ENCODE peak calls at places on chromosomes 12 and 14, in six cellular contexts. Q is G401, U is GM10248, M is WTC11, T is amniotic stem cell, E is NCI-H2081. L is an unnamed sample.

GRCh38 chr12:31117203-31118011 is 43.7 kb downstream of the DDX11 start:
- DNase-seq in Q (peak; percentile 1), U (peak; percentile 65), M (peak; percentile 55), T (no peak), E (peak; percentile 82), L (peak; percentile 57)

GRCh38 chr12:107921062-107921461 is 146.6 kb downstream of the ASCL4 start:
- DNase-seq in Q (no peak), U (no peak), M (no peak), T (no peak), E (no peak), L (no peak)

GRCh38 chr12:6336859-6337744 is 4.8 kb downstream of the TNFRSF1A start:
- DNase-seq in Q (no peak), U (no peak), M (peak; percentile 30), T (no peak), E (no peak), L (no peak)

GRCh38 chr12:93802293-93802692 is 125.1 kb downstream of the CRADD start:
- DNase-seq in Q (peak; percentile 53), U (no peak), M (no peak), T (no peak), E (no peak), L (no peak)

GRCh38 chr12:108627134-108627920 is 6.4 kb downstream of the SELPLG start:
- DNase-seq in Q (no peak), U (no peak), M (no peak), T (no peak), E (no peak), L (no peak)

GRCh38 chr12:52741378-52742195 is 35.6 kb downstream of the KRT76 start:
- DNase-seq in Q (peak; percentile 1), U (peak; percentile 57), M (peak; percentile 84), T (no peak), E (no peak), L (peak; percentile 81)

GRCh38 chr14:75003250-75004027 is 718 bp downstream of the EIF2B2 start:
- DNase-seq in Q (peak; percentile 11), U (no peak), M (no peak), T (no peak), E (peak; percentile 6), L (no peak)

GRCh38 chr14:103385994-103386491 is 828 bp downstream of the MARK3 start:
- DNase-seq in Q (peak; percentile 20), U (no peak), M (peak; percentile 29), T (no peak), E (peak; percentile 33), L (peak; percentile 26)

GRCh38 chr12:78885466-78885865 is 20.9 kb downstream of the SYT1 start:
- DNase-seq in Q (peak; percentile 83), U (no peak), M (peak; percentile 17), T (no peak), E (peak; percentile 86), L (no peak)

GRCh38 chr14:103078420-103078749 is 5.6 kb upstream of the LBHD2 start:
- DNase-seq in Q (peak; percentile 82), U (peak; percentile 85), M (peak; percentile 77), T (peak; percentile 41), E (peak; percentile 81), L (peak; percentile 89)

GRCh38 chr12:121634836-121635235 is 8.5 kb downstream of the ORAI1 start:
- DNase-seq in Q (no peak), U (no peak), M (no peak), T (no peak), E (no peak), L (no peak)

GRCh38 chr14:95875831-95876768 is 532 bp upstream of the TUNAR start:
- DNase-seq in Q (no peak), U (no peak), M (peak; percentile 75), T (no peak), E (peak; percentile 70), L (no peak)

L was measured in RPMI8226.